ENCODE peak calls at places on chromosome 17, in four cellular contexts. S is lung, W is heart right ventricle, O is breast epithelium. N is an unnamed sample. For H3K36me3, the result is how much of the 10 kb centered on the place peaks cover.

GRCh38 chr17:2042355-2042929 is 620 bp downstream of the OVCA2 start:
- DNase-seq in O (no peak), S (no peak), W (no peak), N (no peak)

GRCh38 chr17:75855310-75856061 is at the start of gene WBP2:
- DNase-seq in S (peak), O (peak), W (peak), N (peak)

GRCh38 chr17:56834380-56835258 is 668 bp downstream of the DGKE start:
- DNase-seq in O (peak), W (peak), S (no peak), N (peak)

GRCh38 chr17:37176683-37177082 is 199.1 kb upstream of the C17orf78 start:
- DNase-seq in O (no peak), W (no peak), S (no peak), N (no peak)

GRCh38 chr17:10177921-10178788 is 20.3 kb downstream of the GAS7 start:
- DNase-seq in O (no peak), W (no peak), S (no peak), N (peak)

GRCh38 chr17:40283662-40284061 is 4.0 kb upstream of the CDC6 start:
- DNase-seq in S (no peak), W (no peak), O (no peak), N (no peak)

GRCh38 chr17:12406623-12407228 is 259.0 kb upstream of the MYOCD start:
- DNase-seq in W (no peak), O (no peak), S (no peak), N (no peak)

GRCh38 chr17:68334393-68334792 is 43.1 kb downstream of the ARSG start:
- DNase-seq in O (no peak), W (no peak), S (no peak), N (no peak)

GRCh38 chr17:47810901-47811635 is 10.5 kb downstream of the OSBPL7 start:
- DNase-seq in S (no peak), W (no peak), O (no peak), N (no peak)

GRCh38 chr17:47812146-47812920 is 9.3 kb downstream of the OSBPL7 start:
- DNase-seq in O (no peak), S (no peak), W (no peak), N (no peak)

GRCh38 chr17:47811709-47812108 is 9.9 kb downstream of the OSBPL7 start:
- DNase-seq in S (no peak), W (no peak), O (no peak), N (no peak)

GRCh38 chr17:47813512-47814031 is 8.0 kb downstream of the OSBPL7 start:
- DNase-seq in S (no peak), W (no peak), O (no peak), N (peak)

DNA sequence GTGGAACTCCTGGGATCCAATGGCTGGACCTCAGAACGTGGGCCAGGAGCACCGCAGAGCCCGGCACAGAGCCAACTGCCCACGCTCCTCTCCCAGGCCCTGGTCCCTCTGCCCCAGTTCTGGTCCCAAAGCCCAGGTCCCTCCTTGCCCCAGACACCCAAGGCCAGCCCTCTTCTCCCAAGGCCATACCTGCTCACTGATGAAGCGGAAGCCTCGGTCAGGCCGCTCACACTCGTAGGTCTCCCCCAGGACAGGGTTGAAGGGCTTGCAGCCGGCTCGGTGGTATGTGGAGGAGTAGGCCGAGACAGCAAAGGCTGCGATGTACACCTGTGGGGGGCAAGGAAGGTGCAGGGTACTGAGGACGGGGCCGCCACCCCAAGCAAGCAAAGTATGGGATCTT is 8.5 kb downstream of the OSBPL7 start:
- DNase-seq in S (no peak), O (no peak), W (no peak), N (no peak)
- H3K36me3 ChIP-seq in S (half or more), O (under half), W (under half), N (half or more)

GRCh38 chr17:74326506-74326905 is 480 bp downstream of the KIF19 start:
- DNase-seq in O (no peak), S (no peak), W (no peak), N (no peak)
- H3K4me3 ChIP-seq in O (peak), S (no peak), W (peak), N (no peak)

GRCh38 chr17:78234261-78234865 is 2.9 kb downstream of the TMEM235 start:
- DNase-seq in W (no peak), O (no peak), S (no peak), N (no peak)
- H3K27ac ChIP-seq in W (peak), O (no peak), S (peak), N (no peak)

DNA sequence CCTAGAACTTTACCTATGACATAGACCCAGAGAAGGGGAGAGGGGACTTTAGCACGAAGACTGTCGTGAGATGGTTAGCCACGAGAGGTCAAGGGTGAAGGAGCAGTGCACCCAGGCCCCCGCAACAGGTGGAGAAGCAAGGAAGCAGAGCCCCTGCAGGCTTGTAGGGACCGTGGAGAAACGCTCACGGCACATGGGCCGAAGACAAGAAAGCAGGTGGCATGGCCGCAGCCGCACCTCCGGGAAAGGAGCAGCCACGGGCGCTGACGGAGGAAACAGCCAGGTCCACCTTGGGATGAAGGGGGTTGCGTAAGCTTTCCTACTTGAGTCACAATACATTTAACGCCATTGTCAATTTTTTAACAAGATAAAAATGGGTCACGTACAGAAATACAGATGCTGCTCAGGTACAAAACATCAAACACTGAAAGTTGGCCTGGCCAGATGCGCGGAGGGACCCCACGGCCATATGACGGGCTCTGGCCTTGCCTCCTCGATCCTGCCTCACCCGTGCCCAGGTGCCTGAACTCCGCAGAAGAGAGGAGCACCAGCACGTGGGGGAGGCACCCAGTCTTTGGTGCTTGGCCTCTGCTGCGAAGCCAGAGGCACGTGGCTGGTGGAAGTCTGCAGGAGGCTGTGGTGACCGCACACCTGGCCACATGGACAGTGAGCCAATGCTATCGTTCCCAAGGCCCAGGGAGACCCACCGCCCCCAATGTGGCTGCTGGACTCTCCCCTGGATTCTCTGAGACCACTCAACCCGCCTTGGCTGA is 21.2 kb downstream of the SLC38A10 start:
- DNase-seq in W (peak), O (no peak), S (no peak), N (no peak)
- H3K36me3 ChIP-seq in W (under half), O (under half), S (half or more), N (half or more)

GRCh38 chr17:28862497-28862896 is 7.7 kb downstream of the ERAL1 start:
- DNase-seq in O (no peak), S (no peak), W (no peak), N (no peak)
- H3K4me3 ChIP-seq in O (no peak), S (no peak), W (no peak), N (no peak)

GRCh38 chr17:78132086-78132676 is 1.6 kb downstream of the TMC8 start:
- DNase-seq in W (peak), S (peak), O (peak), N (no peak)

GRCh38 chr17:78129385-78130079 is 977 bp upstream of the TMC6 start:
- DNase-seq in W (peak), S (no peak), O (no peak), N (no peak)

GRCh38 chr17:78130080-78130438 is 512 bp upstream of the TMC8 start:
- DNase-seq in S (no peak), O (no peak), W (no peak), N (no peak)

GRCh38 chr17:78131172-78132085 is 858 bp downstream of the TMC8 start:
- DNase-seq in S (no peak), W (peak), O (no peak), N (no peak)

GRCh38 chr17:78130439-78131101 is at the start of gene TMC8:
- DNase-seq in O (no peak), W (peak), S (peak), N (no peak)
- H3K27ac ChIP-seq in O (peak), W (peak), S (peak), N (no peak)

GRCh38 chr17:27918498-27918897 is 25.3 kb upstream of the LYRM9 start:
- DNase-seq in W (no peak), S (no peak), O (no peak), N (no peak)

GRCh38 chr17:27919120-27919519 is 26.0 kb upstream of the LYRM9 start:
- DNase-seq in S (no peak), O (no peak), W (no peak), N (no peak)

GRCh38 chr17:27921077-27921476 is 27.9 kb upstream of the LYRM9 start:
- DNase-seq in S (no peak), O (no peak), W (no peak), N (no peak)

GRCh38 chr17:27920569-27920968 is 27.4 kb upstream of the LYRM9 start:
- DNase-seq in O (no peak), W (peak), S (no peak), N (no peak)

DNA sequence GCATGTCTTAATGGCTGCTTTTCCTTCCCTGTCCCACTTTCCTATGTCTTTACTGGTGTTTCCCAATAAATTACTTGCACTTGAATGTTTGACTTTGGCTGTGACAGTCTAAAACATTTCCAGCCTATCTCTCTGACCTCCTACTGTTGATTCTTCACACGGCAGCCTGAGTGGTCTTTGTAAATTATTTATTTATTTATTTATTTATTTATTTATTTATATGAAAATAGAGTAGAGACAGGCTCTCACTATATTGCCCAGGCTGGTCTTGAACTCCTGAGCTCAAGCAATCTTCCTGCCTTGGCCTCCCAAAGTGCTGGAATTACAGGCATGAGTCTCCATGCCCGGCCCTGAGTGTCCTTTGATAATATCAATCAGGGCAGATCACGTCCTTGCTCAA is 28.4 kb upstream of the LYRM9 start:
- DNase-seq in S (no peak), O (no peak), W (no peak), N (no peak)
- H3K36me3 ChIP-seq in S (under half), O (under half), W (under half), N (under half)

GRCh38 chr17:79992657-79993389 is 42.8 kb downstream of the TBC1D16 start:
- DNase-seq in W (no peak), O (no peak), S (no peak), N (no peak)
- H3K4me3 ChIP-seq in W (peak), O (no peak), S (no peak), N (no peak)

N was measured in SJSA1.